ENCODE peak calls at places on chromosomes 3 and 15, in five cellular contexts. U, V, H, L and B are unnamed samples.

GRCh38 chr3:196237203-196237602 is 20.9 kb downstream of the SLC51A start:
- DNase-seq in V (no peak), H (no peak), U (no peak), L (no peak), B (peak)

GRCh38 chr3:144496116-144496835 is 524.7 kb downstream of the DIPK2A start:
- DNase-seq in L (no peak), U (no peak), H (no peak), V (no peak), B (no peak)

GRCh38 chr3:124407260-124407659 is 323.0 kb upstream of the UMPS start:
- DNase-seq in V (no peak), H (no peak), L (no peak), U (peak), B (no peak)

GRCh38 chr3:177199206-177199765 is 2.0 kb upstream of the TBL1XR1 start:
- DNase-seq in L (no peak), U (no peak), H (peak), V (no peak), B (peak)

GRCh38 chr3:12471228-12471627 is 13.1 kb upstream of the TSEN2 start:
- DNase-seq in V (no peak), H (no peak), U (no peak), L (peak), B (no peak)

GRCh38 chr15:93428135-93428534 is 339.1 kb upstream of the RGMA start:
- DNase-seq in H (no peak), V (no peak), L (no peak), U (no peak), B (no peak)

GRCh38 chr3:64351713-64352595 is 126.7 kb upstream of the PRICKLE2 start:
- DNase-seq in U (peak), H (no peak), V (no peak), L (no peak), B (no peak)

GRCh38 chr3:136251511-136251910 is 1.4 kb downstream of the PCCB start:
- DNase-seq in U (peak), V (no peak), L (no peak), H (no peak), B (no peak)

GRCh38 chr15:34663101-34663500 is 79.7 kb upstream of the GOLGA8B start:
- DNase-seq in L (no peak), V (no peak), H (no peak), U (no peak), B (no peak)

GRCh38 chr15:65857718-65858402 is 11.4 kb upstream of the RAB11A start:
- DNase-seq in H (no peak), V (no peak), U (no peak), L (no peak), B (peak)

GRCh38 chr15:70636540-70637165 is 126.7 kb downstream of the UACA start:
- DNase-seq in L (no peak), H (no peak), V (no peak), U (no peak), B (no peak)

GRCh38 chr15:28935316-28935715 is 49.5 kb downstream of the APBA2 start:
- DNase-seq in V (no peak), U (peak), L (peak), H (no peak), B (peak)

GRCh38 chr3:150469931-150470740 is 62.0 kb downstream of the TSC22D2 start:
- DNase-seq in V (no peak), U (peak), L (no peak), H (no peak), B (no peak)

GRCh38 chr3:64291956-64292355 is 66.7 kb upstream of the PRICKLE2 start:
- DNase-seq in L (no peak), H (no peak), U (peak), V (no peak), B (no peak)

GRCh38 chr3:100297784-100298183 is 36.8 kb upstream of the NIT2 start:
- DNase-seq in H (no peak), L (no peak), V (no peak), U (peak), B (no peak)

GRCh38 chr15:62306851-62307504 is 141.9 kb upstream of the C2CD4B start:
- DNase-seq in L (no peak), U (peak), V (peak), H (no peak), B (peak)

GRCh38 chr3:125140817-125141595 is 71.5 kb downstream of the SLC12A8 start:
- DNase-seq in U (no peak), H (no peak), L (no peak), V (no peak), B (no peak)

GRCh38 chr3:179189764-179190163 is 41.6 kb downstream of the PIK3CA start:
- DNase-seq in L (no peak), U (peak), H (no peak), V (no peak), B (no peak)

GRCh38 chr3:46684881-46685280 is 8.6 kb downstream of the ALS2CL start:
- DNase-seq in H (no peak), V (no peak), U (no peak), L (no peak), B (no peak)

GRCh38 chr15:70852501-70853269 is 1.3 kb downstream of the LARP6 start:
- DNase-seq in U (peak), V (no peak), L (no peak), H (no peak), B (no peak)

GRCh38 chr3:73213906-73214305 is 152.4 kb downstream of the EBLN2 start:
- DNase-seq in U (peak), H (no peak), L (no peak), V (no peak), B (no peak)

GRCh38 chr15:56754993-56755392 is 21.7 kb upstream of the ZNF280D start:
- DNase-seq in V (no peak), U (peak), L (no peak), H (no peak), B (no peak)

GRCh38 chr3:161220850-161221753 is at the start of gene NMD3:
- DNase-seq in H (peak), V (peak), U (peak), L (peak), B (peak)

GRCh38 chr3:9846231-9846630 is 2.4 kb upstream of the RPUSD3 start:
- DNase-seq in H (no peak), L (no peak), U (no peak), V (no peak), B (no peak)

GRCh38 chr3:128867200-128868125 is 12.0 kb upstream of the ACAD9 start:
- DNase-seq in H (no peak), L (no peak), U (peak), V (no peak), B (no peak)